ENCODE peak calls at places on chromosomes 3 and 15, in four cellular contexts. One of them, this sample, is unnamed.

GRCh38 chr3:137035631-137036030 is 77.8 kb downstream of the IL20RB start:
- DNase-seq in endothelial cell: peak; percentile 28
- DNase-seq in adrenal gland: no peak
- DNase-seq in NCI-H748 treated with DMSO at 0.1 percent for 48 hours: no peak
- DNase-seq in this sample: no peak

GRCh38 chr3:49607796-49608195 is 53.5 kb downstream of the BSN start:
- DNase-seq in NCI-H748 treated with DMSO at 0.1 percent for 48 hours: no peak
- DNase-seq in endothelial cell: peak; percentile 20
- DNase-seq in adrenal gland: no peak
- DNase-seq in this sample: no peak

GRCh38 chr3:179865876-179866505 is 170.7 kb downstream of the PEX5L start:
- DNase-seq in adrenal gland: no peak
- DNase-seq in endothelial cell: no peak
- DNase-seq in NCI-H748 treated with DMSO at 0.1 percent for 48 hours: no peak
- DNase-seq in this sample: no peak

GRCh38 chr3:48440590-48440958 is 517 bp downstream of the TMA7 start:
- DNase-seq in endothelial cell: peak; percentile 36
- DNase-seq in adrenal gland: peak; percentile 45
- DNase-seq in NCI-H748 treated with DMSO at 0.1 percent for 48 hours: no peak
- DNase-seq in this sample: no peak

GRCh38 chr3:39910828-39911464 is 101.5 kb downstream of the MYRIP start:
- DNase-seq in NCI-H748 treated with DMSO at 0.1 percent for 48 hours: no peak
- DNase-seq in adrenal gland: no peak
- DNase-seq in endothelial cell: no peak
- DNase-seq in this sample: no peak

GRCh38 chr15:95866698-95867440 is 463.6 kb upstream of the NR2F2 start:
- DNase-seq in NCI-H748 treated with DMSO at 0.1 percent for 48 hours: no peak
- DNase-seq in adrenal gland: no peak
- DNase-seq in endothelial cell: no peak
- DNase-seq in this sample: no peak

GRCh38 chr3:145490088-145491055 is 670.6 kb downstream of the PLOD2 start:
- DNase-seq in adrenal gland: no peak
- DNase-seq in NCI-H748 treated with DMSO at 0.1 percent for 48 hours: no peak
- DNase-seq in endothelial cell: no peak
- DNase-seq in this sample: no peak

GRCh38 chr3:18258492-18258891 is 166.6 kb downstream of the SATB1 start:
- DNase-seq in NCI-H748 treated with DMSO at 0.1 percent for 48 hours: no peak
- DNase-seq in adrenal gland: no peak
- DNase-seq in endothelial cell: no peak
- DNase-seq in this sample: no peak

GRCh38 chr15:99414755-99415731 is 150.7 kb upstream of the MEF2A start:
- DNase-seq in adrenal gland: no peak
- DNase-seq in NCI-H748 treated with DMSO at 0.1 percent for 48 hours: no peak
- DNase-seq in endothelial cell: no peak
- DNase-seq in this sample: no peak

GRCh38 chr15:62153228-62153627 is 11.9 kb downstream of the C2CD4B start:
- DNase-seq in endothelial cell: no peak
- DNase-seq in NCI-H748 treated with DMSO at 0.1 percent for 48 hours: no peak
- DNase-seq in adrenal gland: no peak
- DNase-seq in this sample: no peak

GRCh38 chr3:114086356-114086755 is 29.8 kb downstream of the QTRT2 start:
- DNase-seq in endothelial cell: no peak
- DNase-seq in NCI-H748 treated with DMSO at 0.1 percent for 48 hours: no peak
- DNase-seq in adrenal gland: no peak
- DNase-seq in this sample: no peak

GRCh38 chr15:23647421-23648375 is at the start of gene MAGEL2:
- DNase-seq in adrenal gland: no peak
- DNase-seq in NCI-H748 treated with DMSO at 0.1 percent for 48 hours: no peak
- DNase-seq in endothelial cell: peak; percentile 48
- DNase-seq in this sample: no peak

GRCh38 chr15:51708013-51708412 is 26.7 kb downstream of the SCG3 start:
- DNase-seq in endothelial cell: no peak
- DNase-seq in adrenal gland: no peak
- DNase-seq in NCI-H748 treated with DMSO at 0.1 percent for 48 hours: no peak
- DNase-seq in this sample: no peak

GRCh38 chr15:100834731-100835130 is 44.9 kb upstream of the ALDH1A3 start:
- DNase-seq in endothelial cell: no peak
- DNase-seq in NCI-H748 treated with DMSO at 0.1 percent for 48 hours: no peak
- DNase-seq in adrenal gland: no peak
- DNase-seq in this sample: no peak

GRCh38 chr3:71265365-71265935 is 318.1 kb downstream of the FOXP1 start:
- DNase-seq in adrenal gland: no peak
- DNase-seq in endothelial cell: no peak
- DNase-seq in NCI-H748 treated with DMSO at 0.1 percent for 48 hours: no peak
- DNase-seq in this sample: no peak

GRCh38 chr15:89761929-89762328 is 10.9 kb upstream of the MESP1 start:
- DNase-seq in endothelial cell: no peak
- DNase-seq in NCI-H748 treated with DMSO at 0.1 percent for 48 hours: no peak
- DNase-seq in adrenal gland: no peak
- DNase-seq in this sample: no peak

This sample was measured in left cardiac atrium.